ENCODE peak calls at places on chromosomes 16 and 17, in nine cellular contexts. G is stimulated activated CD4-positive, alpha-beta T cell treated with anti-CD3 and anti-CD28 coated beads, Interleukin-4, amount 100 ng/mL, for 24 hours; X is activated T-helper 1 cell treated with Interleukin-2 at 50 U/mL for 16 hours; B is astrocyte; Z is ACHN; S is activated T-cell treated with anti-CD3 and anti-CD28 coated beads, Interleukin-2, amount 50 U/mL, for 4 hours; E is RKO; U is upper lobe of right lung; N is NCI-H1694. P is an unnamed sample.

GRCh38 chr17:57466042-57466471 is 209.7 kb downstream of the MSI2 start:
- DNase-seq in G (no peak), S (no peak), Z (no peak), U (no peak), N (no peak), X (no peak), E (no peak), B (no peak), P (no peak)

GRCh38 chr17:68344701-68345136 is 53.4 kb downstream of the ARSG start:
- DNase-seq in B (no peak), E (no peak), Z (no peak), X (peak), S (peak), N (no peak), G (peak), U (no peak), P (no peak)

GRCh38 chr16:77469639-77470038 is 34.8 kb upstream of the ADAMTS18 start:
- DNase-seq in G (no peak), N (no peak), B (no peak), S (no peak), E (no peak), U (no peak), X (no peak), Z (no peak), P (no peak)

GRCh38 chr16:55373489-55373832 is 49.5 kb downstream of the IRX6 start:
- DNase-seq in U (no peak), S (no peak), X (no peak), G (no peak), Z (no peak), N (no peak), E (no peak), B (no peak), P (no peak)

GRCh38 chr17:57577751-57578607 is 167.1 kb downstream of the CCDC182 start:
- DNase-seq in X (no peak), Z (no peak), U (no peak), E (no peak), G (no peak), B (peak), S (no peak), N (peak), P (peak)

GRCh38 chr16:65509172-65509571 is 387.3 kb upstream of the CDH11 start:
- DNase-seq in N (no peak), S (no peak), X (no peak), Z (no peak), B (no peak), U (no peak), G (no peak), E (no peak), P (no peak)

GRCh38 chr17:60224064-60224463 is 74.3 kb downstream of the CA4 start:
- DNase-seq in S (no peak), N (no peak), B (no peak), G (no peak), X (no peak), E (no peak), U (no peak), Z (no peak), P (no peak)

GRCh38 chr17:12959441-12959840 is 58.4 kb downstream of the ELAC2 start:
- DNase-seq in U (no peak), E (no peak), Z (peak), G (no peak), S (no peak), N (no peak), B (peak), X (no peak), P (no peak)

GRCh38 chr17:38460082-38460715 is 31.9 kb downstream of the ARHGAP23 start:
- DNase-seq in N (no peak), B (no peak), Z (no peak), G (no peak), S (no peak), X (no peak), E (no peak), U (no peak), P (no peak)

GRCh38 chr17:78613423-78613822 is 36.2 kb upstream of the DNAH17 start:
- DNase-seq in G (no peak), Z (no peak), B (no peak), S (no peak), X (no peak), N (no peak), E (no peak), U (no peak), P (no peak)

GRCh38 chr17:78125138-78125913 is 3.2 kb downstream of the TMC6 start:
- DNase-seq in G (peak), E (no peak), U (no peak), Z (no peak), B (no peak), X (no peak), S (no peak), N (no peak), P (no peak)

GRCh38 chr17:77566151-77566550 is 392.4 kb upstream of the TNRC6C start:
- DNase-seq in G (no peak), U (peak), S (no peak), X (no peak), B (no peak), E (no peak), N (no peak), Z (no peak), P (no peak)

GRCh38 chr17:15351925-15352324 is 10.5 kb upstream of the TEKT3 start:
- DNase-seq in B (peak), G (no peak), U (no peak), X (no peak), E (peak), N (no peak), Z (no peak), S (no peak), P (no peak)

GRCh38 chr17:27322026-27322425 is 28.1 kb downstream of the WSB1 start:
- DNase-seq in X (no peak), Z (no peak), N (no peak), U (no peak), G (no peak), B (no peak), E (no peak), S (no peak), P (no peak)

GRCh38 chr17:45946841-45947256 is 52.2 kb upstream of the STH start:
- DNase-seq in S (no peak), X (no peak), N (no peak), E (no peak), B (no peak), U (no peak), Z (no peak), G (no peak), P (no peak)

GRCh38 chr17:66667491-66668030 is 167.4 kb upstream of the CACNG5 start:
- DNase-seq in N (no peak), S (peak), B (no peak), U (no peak), G (peak), Z (no peak), X (peak), E (no peak), P (no peak)

GRCh38 chr16:10009691-10010090 is 172.5 kb downstream of the GRIN2A start:
- DNase-seq in Z (no peak), X (no peak), S (no peak), G (no peak), E (no peak), B (no peak), N (no peak), U (no peak), P (peak)

GRCh38 chr17:30433514-30433913 is 43.7 kb upstream of the GOSR1 start:
- DNase-seq in N (no peak), E (peak), Z (peak), U (no peak), G (no peak), B (peak), X (no peak), S (no peak), P (peak)

GRCh38 chr17:42132941-42133340 is 10.3 kb downstream of the HSPB9 start:
- DNase-seq in N (no peak), S (no peak), Z (peak), B (peak), E (no peak), G (peak), U (peak), X (no peak), P (peak)

GRCh38 chr16:27149986-27150385 is 53.3 kb upstream of the KDM8 start:
- DNase-seq in N (no peak), S (no peak), E (no peak), Z (no peak), G (no peak), X (no peak), U (no peak), B (no peak), P (no peak)

GRCh38 chr17:75486151-75486550 is 29.2 kb downstream of the CASKIN2 start:
- DNase-seq in S (no peak), E (no peak), U (no peak), X (no peak), G (no peak), Z (no peak), B (no peak), N (no peak), P (no peak)

GRCh38 chr16:3142327-3142726 is 7.5 kb downstream of the ZNF213 start:
- DNase-seq in X (no peak), B (no peak), E (no peak), G (no peak), U (no peak), Z (no peak), N (no peak), S (no peak), P (no peak)

GRCh38 chr17:44279586-44280344 is 11.8 kb upstream of the SLC4A1 start:
- DNase-seq in X (no peak), U (peak), B (peak), E (peak), N (no peak), G (no peak), S (no peak), Z (peak), P (no peak)

GRCh38 chr16:35596467-35596866 is 2137.1 kb downstream of the TP53TG3F start:
- DNase-seq in S (no peak), U (no peak), N (no peak), Z (no peak), B (no peak), X (no peak), G (no peak), E (no peak), P (no peak)

GRCh38 chr17:40107266-40107980 is 7.0 kb upstream of the NR1D1 start:
- DNase-seq in X (no peak), S (no peak), B (no peak), U (no peak), E (no peak), Z (no peak), N (no peak), G (no peak), P (no peak)

GRCh38 chr16:2933136-2933535 is 21.4 kb downstream of the FLYWCH1 start:
- DNase-seq in Z (no peak), X (no peak), U (peak), E (no peak), N (no peak), S (no peak), B (no peak), G (no peak), P (no peak)

GRCh38 chr17:76943781-76944213 is 75.6 kb downstream of the MGAT5B start:
- DNase-seq in E (no peak), X (no peak), G (no peak), S (no peak), B (no peak), Z (no peak), N (peak), U (no peak), P (no peak)

GRCh38 chr16:67226295-67226803 is 581 bp upstream of the TMEM208 start:
- DNase-seq in S (no peak), E (no peak), B (no peak), N (no peak), G (no peak), U (no peak), Z (no peak), X (no peak), P (peak)

GRCh38 chr16:1741553-1742165 is 29.7 kb downstream of the NME3 start:
- DNase-seq in E (no peak), N (no peak), B (no peak), G (no peak), X (no peak), Z (no peak), S (no peak), U (no peak), P (no peak)

P was measured in DMS79 treated with DMSO at 0.1 percent for 48 hours.